ENCODE peak calls at places on chromosomes 3 and 15, in eight cellular contexts. B, W, K, V, D, U, R and X are unnamed samples. For H3K36me3, H3K27me3 and H3K4me1, the result is how much of the 10 kb centered on the place peaks cover.

GRCh38 chr15:33126559-33127290 is 67.8 kb downstream of the FMN1 start:
- DNase-seq in D (peak), R (peak), W (peak), K (peak), V (no peak), B (peak), U (peak), X (peak)

GRCh38 chr3:99901200-99901926 is 83.7 kb downstream of the CMSS1 start:
- DNase-seq in U (no peak), B (no peak), K (no peak), W (no peak), R (peak), V (no peak), D (no peak), X (no peak)

GRCh38 chr3:62406945-62407344 is 33.6 kb upstream of the FEZF2 start:
- DNase-seq in V (no peak), K (no peak), R (no peak), B (no peak), D (no peak), W (no peak), U (no peak), X (no peak)

GRCh38 chr3:165874663-165875489 is 37.7 kb upstream of the BCHE start:
- DNase-seq in D (no peak), R (no peak), K (no peak), B (peak), W (no peak), V (no peak), U (no peak), X (peak)

GRCh38 chr15:65041787-65042186 is 3.4 kb upstream of the SLC51B start:
- DNase-seq in V (no peak), U (no peak), D (no peak), W (no peak), K (no peak), B (no peak), R (no peak), X (no peak)

GRCh38 chr3:174953068-174953467 is 93.9 kb downstream of the NAALADL2 start:
- DNase-seq in V (no peak), B (no peak), U (no peak), K (no peak), R (no peak), D (no peak), W (no peak), X (no peak)

GRCh38 chr15:25439456-25439836 is 622 bp upstream of the UBE3A start:
- DNase-seq in V (no peak), U (no peak), W (no peak), K (no peak), D (no peak), B (peak), R (no peak), X (no peak)

GRCh38 chr3:86801921-86802320 is 189.0 kb downstream of the VGLL3 start:
- DNase-seq in B (no peak), U (no peak), W (no peak), D (no peak), V (no peak), K (no peak), R (no peak), X (no peak)

GRCh38 chr3:128239304-128239703 is 86.0 kb downstream of the EEFSEC start:
- DNase-seq in W (no peak), B (no peak), D (no peak), K (no peak), V (no peak), R (no peak), U (no peak), X (no peak)

GRCh38 chr3:195209836-195210551 is 61.0 kb downstream of the XXYLT1 start:
- DNase-seq in W (peak), V (peak), U (peak), K (peak), D (peak), R (no peak), B (no peak), X (peak)

GRCh38 chr3:167895684-167896083 is 160.2 kb downstream of the SERPINI1 start:
- DNase-seq in K (no peak), B (peak), V (no peak), W (no peak), R (no peak), D (no peak), U (no peak), X (no peak)

GRCh38 chr15:53843869-53844569 is 84.6 kb upstream of the WDR72 start:
- DNase-seq in B (no peak), V (no peak), U (no peak), W (no peak), R (no peak), D (no peak), K (no peak), X (no peak)

GRCh38 chr3:159458010-159458409 is 530.6 kb upstream of the IL12A start:
- DNase-seq in D (no peak), R (no peak), V (no peak), U (no peak), B (peak), W (no peak), K (no peak), X (no peak)

GRCh38 chr3:194588741-194589140 is 44.5 kb downstream of the TMEM44 start:
- DNase-seq in U (no peak), R (no peak), B (no peak), K (no peak), W (no peak), V (no peak), D (no peak), X (no peak)

GRCh38 chr3:94643400-94643799 is 580.5 kb downstream of the NSUN3 start:
- DNase-seq in K (no peak), U (no peak), B (peak), V (no peak), W (no peak), R (no peak), D (no peak), X (no peak)

GRCh38 chr15:20352241-20353200 is 189.1 kb downstream of the GOLGA6L6 start:
- DNase-seq in U (no peak), W (no peak), B (no peak), V (peak), K (peak), R (no peak), D (no peak), X (no peak)

GRCh38 chr3:30919600-30919999 is 25.1 kb upstream of the GADL1 start:
- DNase-seq in U (no peak), B (no peak), V (no peak), D (no peak), W (no peak), R (no peak), K (no peak), X (no peak)

DNA sequence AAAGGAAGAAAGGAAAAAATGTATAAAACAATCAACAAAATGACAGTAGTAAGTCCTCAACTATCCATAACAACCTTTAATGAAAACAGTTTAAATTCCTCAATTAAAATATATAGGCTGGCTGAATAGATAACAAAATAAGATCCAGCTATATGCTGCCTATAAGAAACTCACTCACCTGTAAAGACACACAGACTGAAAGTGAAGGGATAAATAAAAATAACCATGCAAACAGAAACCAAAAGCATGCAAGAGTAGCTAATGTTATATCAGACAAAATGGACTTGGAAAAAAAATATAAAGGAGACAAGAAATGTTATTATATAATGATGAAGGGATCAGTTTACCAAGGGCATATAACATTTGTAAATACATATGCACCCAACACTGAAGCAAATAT is 51.2 kb downstream of the AP4E1 start:
- DNase-seq in K (no peak), W (no peak), U (no peak), D (no peak), V (no peak), R (no peak), B (no peak), X (no peak)
- H3K36me3 ChIP-seq in K (under half), W (under half), U (under half), D (under half), V (under half), R (under half), B (under half), X (under half)

GRCh38 chr15:93070136-93070535 is 18.9 kb downstream of the RGMA start:
- DNase-seq in D (no peak), V (no peak), R (no peak), W (no peak), B (no peak), K (no peak), U (no peak), X (no peak)

GRCh38 chr15:93066834-93067648 is 22.0 kb downstream of the RGMA start:
- DNase-seq in K (no peak), U (no peak), R (no peak), B (no peak), W (no peak), V (no peak), D (no peak), X (peak)

GRCh38 chr15:93067649-93068085 is 21.3 kb downstream of the RGMA start:
- DNase-seq in V (no peak), W (no peak), U (no peak), D (no peak), R (no peak), B (no peak), K (no peak), X (no peak)

GRCh38 chr15:93070901-93071300 is 18.1 kb downstream of the RGMA start:
- DNase-seq in K (no peak), B (no peak), D (no peak), U (no peak), W (no peak), V (no peak), R (no peak), X (no peak)

GRCh38 chr15:93068581-93069199 is 20.3 kb downstream of the RGMA start:
- DNase-seq in K (no peak), V (no peak), W (no peak), U (no peak), B (no peak), R (peak), D (no peak), X (no peak)
- H3K27me3 ChIP-seq in K (under half), V (under half), W (under half), U (under half), B (under half), R (under half), D (under half), X (under half)

GRCh38 chr3:42802876-42803799 is 1.2 kb downstream of the HIGD1A start:
- DNase-seq in D (no peak), B (peak), U (peak), R (peak), K (no peak), V (no peak), W (no peak), X (peak)
- H3K4me1 ChIP-seq in D (under half), B (under half), U (under half), R (under half), K (under half), V (under half), W (half or more), X (under half)

GRCh38 chr15:70088427-70088826 is 9.3 kb downstream of the TLE3 start:
- DNase-seq in B (no peak), R (no peak), V (no peak), K (no peak), D (no peak), U (no peak), W (no peak), X (no peak)
- H3K36me3 ChIP-seq in B (under half), R (half or more), V (under half), K (under half), D (under half), U (half or more), W (under half), X (half or more)

DNA sequence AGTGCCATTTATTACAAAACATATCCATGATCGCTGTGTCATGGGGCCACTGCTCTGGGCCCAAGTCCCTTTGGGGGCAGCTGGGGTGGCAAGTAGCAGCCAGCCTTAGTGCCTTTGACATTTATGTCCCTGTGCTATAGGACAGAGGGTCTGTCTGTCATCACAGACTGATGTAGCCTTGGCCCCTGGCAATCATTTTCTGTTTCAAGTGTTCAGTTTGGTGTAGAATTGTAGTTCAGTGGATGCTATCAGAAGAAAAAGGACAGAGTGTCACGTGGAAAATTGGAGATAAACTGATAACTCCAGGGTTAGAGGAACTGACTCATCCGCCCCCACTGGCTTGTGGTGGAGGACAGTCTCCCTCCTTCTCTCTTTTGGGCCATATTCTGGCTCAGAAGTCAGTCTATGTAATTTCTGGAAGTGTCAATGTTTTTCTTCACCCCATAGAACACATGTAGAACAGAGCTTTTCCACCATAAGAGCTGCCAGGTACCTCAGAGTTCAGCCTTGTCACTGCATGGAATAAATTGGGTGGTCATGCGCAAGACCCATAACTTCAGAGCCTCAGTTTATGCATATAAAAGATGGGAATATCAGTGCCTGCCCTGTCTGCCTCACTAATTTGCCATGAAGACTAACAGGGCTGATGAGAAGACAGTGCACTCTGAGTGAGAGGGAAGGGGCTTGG is 4.5 kb upstream of the MRPS22 start:
- DNase-seq in R (peak), U (no peak), B (no peak), K (no peak), D (no peak), W (no peak), V (no peak), X (no peak)
- H3K27me3 ChIP-seq in R (under half), U (under half), B (under half), K (under half), D (under half), W (under half), V (under half), X (under half)

DNA sequence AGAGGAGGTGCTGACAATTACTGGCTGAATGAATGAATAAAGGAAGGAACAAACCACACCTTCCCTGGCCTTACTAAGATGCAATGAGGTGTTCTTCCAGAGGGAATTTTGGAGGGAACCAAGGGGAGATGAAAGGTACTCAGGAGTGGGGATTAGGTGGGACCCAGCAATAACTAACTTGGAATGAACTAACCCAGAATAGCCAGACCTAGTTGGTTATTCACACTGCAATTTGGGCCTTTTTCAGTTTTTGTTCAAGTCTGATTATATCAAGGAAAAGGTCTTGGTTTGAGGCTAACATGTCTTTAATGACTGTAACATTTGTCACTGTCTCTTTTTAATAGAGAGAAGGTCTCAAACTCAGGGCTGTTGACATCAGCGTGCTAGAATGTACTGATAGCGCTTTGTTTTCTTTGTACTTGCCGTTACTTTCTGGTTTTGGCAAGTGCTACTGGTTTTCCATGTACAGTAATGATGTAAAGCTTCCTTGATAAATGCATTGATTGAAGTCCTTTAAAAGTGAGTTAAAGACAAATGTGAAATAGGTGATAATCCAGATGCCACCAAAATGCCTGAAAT is 3.2 kb upstream of the PLXND1 start:
- DNase-seq in D (no peak), R (no peak), W (no peak), B (no peak), V (no peak), U (no peak), K (no peak), X (no peak)
- H3K4me1 ChIP-seq in D (under half), R (under half), W (half or more), B (under half), V (under half), U (under half), K (under half), X (under half)

GRCh38 chr15:43527016-43527801 is 9.8 kb downstream of the MAP1A start:
- DNase-seq in V (no peak), W (no peak), K (peak), U (no peak), D (no peak), R (no peak), B (no peak), X (no peak)

GRCh38 chr15:43529587-43530345 is 12.4 kb downstream of the MAP1A start:
- DNase-seq in B (no peak), R (no peak), U (no peak), V (no peak), K (no peak), D (no peak), W (no peak), X (no peak)

GRCh38 chr15:43527802-43528541 is 10.6 kb downstream of the MAP1A start:
- DNase-seq in R (no peak), U (no peak), W (no peak), V (no peak), K (peak), D (no peak), B (no peak), X (no peak)

GRCh38 chr15:43529141-43529540 is 11.7 kb downstream of the MAP1A start:
- DNase-seq in V (no peak), U (no peak), B (no peak), R (no peak), W (no peak), K (peak), D (no peak), X (no peak)

GRCh38 chr15:43528542-43529007 is 11.2 kb downstream of the MAP1A start:
- DNase-seq in W (no peak), B (no peak), K (peak), V (no peak), U (no peak), R (no peak), D (no peak), X (no peak)
- H3K36me3 ChIP-seq in W (under half), B (under half), K (under half), V (under half), U (under half), R (under half), D (under half), X (under half)

GRCh38 chr3:155495387-155495786 is 201.9 kb upstream of the STRIT1 start:
- DNase-seq in K (no peak), B (no peak), R (no peak), V (no peak), U (no peak), W (no peak), D (no peak), X (no peak)
- H3K27me3 ChIP-seq in K (under half), B (under half), R (under half), V (under half), U (under half), W (under half), D (under half), X (under half)

GRCh38 chr3:151307583-151307982 is 9.0 kb downstream of the GPR87 start:
- DNase-seq in U (no peak), V (no peak), B (no peak), K (no peak), W (no peak), D (no peak), R (no peak), X (no peak)

GRCh38 chr3:151307131-151307530 is 9.5 kb downstream of the GPR87 start:
- DNase-seq in W (no peak), D (no peak), U (no peak), R (no peak), V (no peak), B (peak), K (no peak), X (no peak)

GRCh38 chr3:151309566-151309965 is 7.1 kb downstream of the GPR87 start:
- DNase-seq in R (no peak), W (no peak), V (no peak), U (no peak), K (no peak), D (no peak), B (no peak), X (no peak)

GRCh38 chr3:151306168-151306810 is 10.3 kb downstream of the GPR87 start:
- DNase-seq in D (no peak), V (no peak), R (no peak), W (no peak), B (no peak), U (no peak), K (no peak), X (no peak)

GRCh38 chr3:151308089-151308488 is 8.5 kb downstream of the GPR87 start:
- DNase-seq in R (no peak), D (no peak), W (no peak), B (no peak), U (no peak), V (no peak), K (no peak), X (no peak)
- H3K4me1 ChIP-seq in R (under half), D (under half), W (under half), B (under half), U (under half), V (under half), K (under half), X (under half)

DNA sequence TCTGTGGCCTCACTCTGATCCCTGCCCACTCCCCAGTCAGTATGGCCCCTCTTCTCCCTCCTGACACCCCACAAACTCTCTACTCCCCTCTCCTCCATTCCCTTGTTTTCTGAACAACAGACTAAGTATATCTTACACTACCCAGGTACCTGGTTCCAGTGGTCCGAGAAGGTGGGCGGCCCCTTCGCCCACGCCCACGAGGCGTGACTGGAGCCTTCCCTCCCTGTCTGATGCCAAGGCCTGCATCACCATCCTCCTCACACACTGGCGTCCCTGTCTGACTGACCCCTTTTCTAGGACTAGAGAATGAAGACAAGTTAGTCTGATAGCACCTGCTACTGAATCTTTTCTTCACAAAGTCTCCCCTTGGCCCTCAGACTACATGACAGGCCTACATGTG is 50.0 kb downstream of the TUBGCP4 start:
- DNase-seq in K (no peak), V (no peak), U (no peak), D (no peak), W (no peak), R (no peak), B (no peak), X (no peak)
- H3K36me3 ChIP-seq in K (under half), V (under half), U (half or more), D (under half), W (half or more), R (half or more), B (under half), X (half or more)